ENCODE peak calls at places on chromosomes 2 and 18, in ten cellular contexts. A, U, N, S, J, W, I, O, V and M are unnamed samples.

GRCh38 chr18:22300665-22301636 is 116.8 kb downstream of the CTAGE1 start:
- DNase-seq in A (no peak), U (no peak), N (no peak), S (no peak), J (no peak), W (no peak), I (no peak), O (peak; percentile 59), V (no peak), M (no peak)

GRCh38 chr18:34936772-34937171 is 104.4 kb upstream of the MAPRE2 start:
- DNase-seq in A (no peak), U (no peak), N (no peak), S (no peak), J (no peak), W (no peak), I (no peak), O (peak; percentile 16), V (no peak), M (no peak)

GRCh38 chr2:45343618-45344017 is 267.4 kb downstream of the SRBD1 start:
- DNase-seq in A (no peak), U (no peak), N (no peak), S (no peak), J (no peak), W (no peak), I (no peak), O (no peak), V (peak; percentile 45), M (no peak)

GRCh38 chr2:224595518-224595917 is 10.4 kb upstream of the CUL3 start:
- DNase-seq in A (no peak), U (no peak), N (no peak), S (no peak), J (no peak), W (no peak), I (no peak), O (no peak), V (no peak), M (no peak)

GRCh38 chr2:139825726-139826125 is 1045.5 kb upstream of the NXPH2 start:
- DNase-seq in A (no peak), U (no peak), N (no peak), S (no peak), J (no peak), W (no peak), I (no peak), O (no peak), V (no peak), M (no peak)

GRCh38 chr2:34306745-34307144 is 707.6 kb upstream of the FAM98A start:
- DNase-seq in A (no peak), U (no peak), N (no peak), S (no peak), J (no peak), W (no peak), I (no peak), O (no peak), V (no peak), M (no peak)

GRCh38 chr2:47070155-47070919 is 84.8 kb downstream of the STPG4 start:
- DNase-seq in A (no peak), U (peak; percentile 44), N (peak; percentile 43), S (no peak), J (no peak), W (no peak), I (no peak), O (no peak), V (no peak), M (no peak)

GRCh38 chr2:214395040-214395439 is 15.8 kb upstream of the VWC2L start:
- DNase-seq in A (no peak), U (no peak), N (no peak), S (no peak), J (no peak), W (no peak), I (no peak), O (no peak), V (no peak), M (no peak)

GRCh38 chr2:101135412-101136296 is 15.5 kb downstream of the TBC1D8 start:
- DNase-seq in A (no peak), U (no peak), N (no peak), S (no peak), J (no peak), W (no peak), I (no peak), O (no peak), V (no peak), M (peak; percentile 58)

GRCh38 chr2:239791727-239792648 is 233.2 kb downstream of the NDUFA10 start:
- DNase-seq in A (no peak), U (no peak), N (no peak), S (peak; percentile 4), J (peak; percentile 44), W (peak; percentile 32), I (no peak), O (no peak), V (no peak), M (peak; percentile 20)

GRCh38 chr2:240964221-240964853 is 34.1 kb upstream of the SNED1 start:
- DNase-seq in A (no peak), U (peak; percentile 39), N (peak; percentile 46), S (peak; percentile 10), J (no peak), W (peak; percentile 40), I (peak; percentile 56), O (no peak), V (no peak), M (peak; percentile 17)

GRCh38 chr2:16023663-16024360 is 83.5 kb downstream of the MYCN start:
- DNase-seq in A (no peak), U (no peak), N (no peak), S (peak; percentile 90), J (no peak), W (no peak), I (no peak), O (no peak), V (no peak), M (no peak)

GRCh38 chr18:11868230-11868629 is 17.0 kb downstream of the CHMP1B start:
- DNase-seq in A (no peak), U (no peak), N (no peak), S (no peak), J (no peak), W (peak; percentile 15), I (no peak), O (no peak), V (no peak), M (no peak)

GRCh38 chr2:27701676-27702075 is 38.0 kb downstream of the SLC4A1AP start:
- DNase-seq in A (no peak), U (peak; percentile 96), N (peak; percentile 87), S (no peak), J (peak; percentile 71), W (no peak), I (no peak), O (peak; percentile 44), V (no peak), M (no peak)

GRCh38 chr18:76592981-76593381 is 97.9 kb upstream of the ZNF516 start:
- DNase-seq in A (no peak), U (no peak), N (no peak), S (no peak), J (no peak), W (no peak), I (no peak), O (peak; percentile 63), V (no peak), M (no peak)

GRCh38 chr18:64234336-64234735 is 85.4 kb upstream of the LINC00305 start:
- DNase-seq in A (no peak), U (no peak), N (no peak), S (no peak), J (no peak), W (no peak), I (no peak), O (no peak), V (no peak), M (no peak)
- H3K36me3 ChIP-seq in A (no peaks in the 10 kb centered on the region), U (no peaks in the 10 kb centered on the region), N (no peaks in the 10 kb centered on the region), S (no peaks in the 10 kb centered on the region), J (no peaks in the 10 kb centered on the region), W (no peaks in the 10 kb centered on the region), I (no peaks in the 10 kb centered on the region), O (no peaks in the 10 kb centered on the region), V (no peaks in the 10 kb centered on the region), M (no peaks in the 10 kb centered on the region)

DNA sequence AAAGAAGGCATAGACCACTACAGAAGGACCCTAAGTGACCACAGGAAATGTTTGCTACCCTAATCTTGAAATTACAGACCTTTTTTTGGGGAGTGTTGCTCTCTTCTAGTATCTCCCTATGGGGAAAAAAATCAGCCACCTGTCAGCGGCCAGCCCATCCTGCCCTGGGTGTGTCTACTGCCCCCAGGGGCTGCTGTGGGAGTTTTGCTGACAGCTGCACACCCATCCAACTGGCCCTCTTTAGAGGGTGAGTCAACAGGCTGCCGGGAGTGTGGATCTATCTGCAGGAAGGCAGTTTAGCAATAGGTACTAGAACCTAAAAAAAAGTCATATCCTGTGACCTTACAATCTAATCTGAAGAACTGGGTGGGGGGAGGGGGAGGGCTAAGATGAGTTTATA is 796 bp upstream of the DYSF start:
- DNase-seq in A (no peak), U (peak; percentile 90), N (no peak), S (peak; percentile 28), J (no peak), W (no peak), I (peak; percentile 87), O (peak; percentile 57), V (no peak), M (no peak)
- TF ChIP-seq CTCF in A (no peak), U (peak; percentile 41), N (no peak), S (peak; percentile 24), J (no peak), W (no peak), I (peak; percentile 50), O (peak; percentile 22), V (peak; percentile 68), M (no peak)

GRCh38 chr18:10449396-10449795 is 5.0 kb upstream of the APCDD1 start:
- DNase-seq in A (no peak), U (no peak), N (no peak), S (no peak), J (no peak), W (no peak), I (no peak), O (no peak), V (no peak), M (no peak)
- H3K27me3 ChIP-seq in A (no peaks in the 10 kb centered on the region), U (peaks cover 2% of the 10 kb centered on the region), N (no peaks in the 10 kb centered on the region), S (no peaks in the 10 kb centered on the region), J (no peaks in the 10 kb centered on the region), W (no peaks in the 10 kb centered on the region), I (peaks cover 33% of the 10 kb centered on the region), O (no peaks in the 10 kb centered on the region), V (peaks cover 26% of the 10 kb centered on the region), M (peaks cover 10% of the 10 kb centered on the region)

GRCh38 chr2:173099271-173099670 is 23.6 kb downstream of the MAP3K20 start:
- DNase-seq in A (no peak), U (no peak), N (no peak), S (no peak), J (no peak), W (no peak), I (no peak), O (no peak), V (no peak), M (no peak)

GRCh38 chr2:173094731-173095130 is 19.1 kb downstream of the MAP3K20 start:
- DNase-seq in A (no peak), U (no peak), N (no peak), S (no peak), J (no peak), W (no peak), I (no peak), O (no peak), V (no peak), M (no peak)

GRCh38 chr2:173092844-173093402 is 17.3 kb downstream of the MAP3K20 start:
- DNase-seq in A (no peak), U (no peak), N (no peak), S (no peak), J (no peak), W (no peak), I (no peak), O (no peak), V (no peak), M (no peak)

GRCh38 chr2:173090973-173091660 is 15.5 kb downstream of the MAP3K20 start:
- DNase-seq in A (no peak), U (peak; percentile 71), N (no peak), S (no peak), J (no peak), W (no peak), I (no peak), O (no peak), V (no peak), M (no peak)

GRCh38 chr2:173095356-173095755 is 19.7 kb downstream of the MAP3K20 start:
- DNase-seq in A (no peak), U (no peak), N (no peak), S (no peak), J (no peak), W (no peak), I (no peak), O (no peak), V (no peak), M (no peak)
- H3K36me3 ChIP-seq in A (peaks cover 9% of the 10 kb centered on the region), U (no peaks in the 10 kb centered on the region), N (peaks cover 18% of the 10 kb centered on the region), S (no peaks in the 10 kb centered on the region), J (peaks cover 12% of the 10 kb centered on the region), W (no peaks in the 10 kb centered on the region), I (peaks cover 79% of the 10 kb centered on the region), O (peaks cover 33% of the 10 kb centered on the region), V (peaks cover 3% of the 10 kb centered on the region), M (peaks cover 14% of the 10 kb centered on the region)